ENCODE peak calls at places on chromosomes 3 and 15, in eight cellular contexts. One of them, this sample, is unnamed.

GRCh38 chr3:4351164-4351855 is 48.1 kb downstream of the SETMAR start:
- DNase-seq in coronary artery: no peak
- DNase-seq in fibroblast of mammary gland: peak
- DNase-seq in astrocyte of the spinal cord: no peak
- DNase-seq in osteocyte: no peak
- DNase-seq in adrenal gland: no peak
- DNase-seq in astrocyte of the cerebellum: no peak
- DNase-seq in CD4-positive, alpha-beta T cell: no peak
- DNase-seq in this sample: no peak

GRCh38 chr3:27659279-27660021 is 62.7 kb downstream of the EOMES start:
- DNase-seq in coronary artery: no peak
- DNase-seq in fibroblast of mammary gland: peak
- DNase-seq in astrocyte of the spinal cord: peak
- DNase-seq in adrenal gland: peak
- DNase-seq in astrocyte of the cerebellum: no peak
- DNase-seq in osteocyte: no peak
- DNase-seq in CD4-positive, alpha-beta T cell: peak
- DNase-seq in this sample: no peak

GRCh38 chr3:47854267-47854666 is 51.3 kb downstream of the DHX30 start:
- DNase-seq in osteocyte: no peak
- DNase-seq in coronary artery: no peak
- DNase-seq in fibroblast of mammary gland: no peak
- DNase-seq in adrenal gland: no peak
- DNase-seq in CD4-positive, alpha-beta T cell: no peak
- DNase-seq in astrocyte of the cerebellum: no peak
- DNase-seq in astrocyte of the spinal cord: no peak
- DNase-seq in this sample: no peak

GRCh38 chr3:113148814-113149213 is 62.5 kb upstream of the BOC start:
- DNase-seq in astrocyte of the cerebellum: no peak
- DNase-seq in coronary artery: no peak
- DNase-seq in CD4-positive, alpha-beta T cell: no peak
- DNase-seq in fibroblast of mammary gland: no peak
- DNase-seq in adrenal gland: no peak
- DNase-seq in osteocyte: no peak
- DNase-seq in astrocyte of the spinal cord: no peak
- DNase-seq in this sample: no peak

GRCh38 chr3:183122257-183122932 is 23.1 kb upstream of the MCCC1 start:
- DNase-seq in adrenal gland: no peak
- DNase-seq in astrocyte of the cerebellum: peak
- DNase-seq in osteocyte: no peak
- DNase-seq in astrocyte of the spinal cord: peak
- DNase-seq in fibroblast of mammary gland: peak
- DNase-seq in CD4-positive, alpha-beta T cell: no peak
- DNase-seq in coronary artery: no peak
- DNase-seq in this sample: no peak

GRCh38 chr3:157381606-157382005 is 55.0 kb upstream of the PTX3 start:
- DNase-seq in osteocyte: no peak
- DNase-seq in astrocyte of the cerebellum: no peak
- DNase-seq in fibroblast of mammary gland: no peak
- DNase-seq in coronary artery: no peak
- DNase-seq in CD4-positive, alpha-beta T cell: no peak
- DNase-seq in adrenal gland: no peak
- DNase-seq in astrocyte of the spinal cord: no peak
- DNase-seq in this sample: no peak

GRCh38 chr15:35330921-35331320 is 215.0 kb downstream of the DPH6 start:
- DNase-seq in coronary artery: no peak
- DNase-seq in CD4-positive, alpha-beta T cell: no peak
- DNase-seq in astrocyte of the cerebellum: no peak
- DNase-seq in astrocyte of the spinal cord: no peak
- DNase-seq in adrenal gland: no peak
- DNase-seq in osteocyte: no peak
- DNase-seq in fibroblast of mammary gland: no peak
- DNase-seq in this sample: no peak

GRCh38 chr3:183448369-183449128 is 20.1 kb upstream of the MCF2L2 start:
- DNase-seq in CD4-positive, alpha-beta T cell: no peak
- DNase-seq in astrocyte of the cerebellum: no peak
- DNase-seq in fibroblast of mammary gland: no peak
- DNase-seq in coronary artery: no peak
- DNase-seq in osteocyte: no peak
- DNase-seq in astrocyte of the spinal cord: no peak
- DNase-seq in adrenal gland: no peak
- DNase-seq in this sample: no peak

GRCh38 chr3:166481340-166481739 is 644.1 kb upstream of the BCHE start:
- DNase-seq in CD4-positive, alpha-beta T cell: no peak
- DNase-seq in fibroblast of mammary gland: no peak
- DNase-seq in adrenal gland: no peak
- DNase-seq in coronary artery: no peak
- DNase-seq in osteocyte: no peak
- DNase-seq in astrocyte of the cerebellum: no peak
- DNase-seq in astrocyte of the spinal cord: no peak
- DNase-seq in this sample: no peak

GRCh38 chr15:48442011-48442410 is 110.8 kb downstream of the DUT start:
- DNase-seq in coronary artery: no peak
- DNase-seq in adrenal gland: no peak
- DNase-seq in osteocyte: no peak
- DNase-seq in astrocyte of the spinal cord: no peak
- DNase-seq in CD4-positive, alpha-beta T cell: no peak
- DNase-seq in fibroblast of mammary gland: peak
- DNase-seq in astrocyte of the cerebellum: no peak
- DNase-seq in this sample: no peak

GRCh38 chr15:39804026-39804425 is 21.4 kb upstream of the FSIP1 start:
- DNase-seq in adrenal gland: no peak
- DNase-seq in astrocyte of the cerebellum: no peak
- DNase-seq in astrocyte of the spinal cord: no peak
- DNase-seq in fibroblast of mammary gland: peak
- DNase-seq in coronary artery: no peak
- DNase-seq in CD4-positive, alpha-beta T cell: no peak
- DNase-seq in osteocyte: no peak
- DNase-seq in this sample: no peak

GRCh38 chr15:50256188-50257041 is 9.1 kb downstream of the HDC start:
- DNase-seq in fibroblast of mammary gland: peak
- DNase-seq in coronary artery: no peak
- DNase-seq in astrocyte of the spinal cord: peak
- DNase-seq in astrocyte of the cerebellum: no peak
- DNase-seq in osteocyte: peak
- DNase-seq in adrenal gland: no peak
- DNase-seq in CD4-positive, alpha-beta T cell: no peak
- DNase-seq in this sample: no peak

GRCh38 chr3:182046365-182046764 is 334.6 kb downstream of the SOX2 start:
- DNase-seq in osteocyte: no peak
- DNase-seq in astrocyte of the spinal cord: no peak
- DNase-seq in CD4-positive, alpha-beta T cell: no peak
- DNase-seq in astrocyte of the cerebellum: no peak
- DNase-seq in coronary artery: no peak
- DNase-seq in fibroblast of mammary gland: no peak
- DNase-seq in adrenal gland: no peak
- DNase-seq in this sample: no peak

GRCh38 chr3:94928921-94929320 is 866.1 kb downstream of the NSUN3 start:
- DNase-seq in CD4-positive, alpha-beta T cell: no peak
- DNase-seq in osteocyte: no peak
- DNase-seq in astrocyte of the spinal cord: peak
- DNase-seq in astrocyte of the cerebellum: peak
- DNase-seq in fibroblast of mammary gland: peak
- DNase-seq in adrenal gland: peak
- DNase-seq in coronary artery: no peak
- DNase-seq in this sample: no peak

GRCh38 chr3:160546727-160547126 is 18.6 kb downstream of the KPNA4 start:
- DNase-seq in adrenal gland: no peak
- DNase-seq in CD4-positive, alpha-beta T cell: no peak
- DNase-seq in coronary artery: no peak
- DNase-seq in osteocyte: no peak
- DNase-seq in astrocyte of the spinal cord: no peak
- DNase-seq in fibroblast of mammary gland: no peak
- DNase-seq in astrocyte of the cerebellum: no peak
- DNase-seq in this sample: no peak

GRCh38 chr15:29018406-29018805 is 132.6 kb downstream of the APBA2 start:
- DNase-seq in CD4-positive, alpha-beta T cell: no peak
- DNase-seq in coronary artery: peak
- DNase-seq in astrocyte of the cerebellum: no peak
- DNase-seq in fibroblast of mammary gland: no peak
- DNase-seq in adrenal gland: no peak
- DNase-seq in astrocyte of the spinal cord: no peak
- DNase-seq in osteocyte: peak
- DNase-seq in this sample: no peak

GRCh38 chr3:24502690-24503089 is 8.0 kb upstream of the THRB start:
- DNase-seq in CD4-positive, alpha-beta T cell: no peak
- DNase-seq in coronary artery: no peak
- DNase-seq in adrenal gland: no peak
- DNase-seq in fibroblast of mammary gland: peak
- DNase-seq in astrocyte of the cerebellum: no peak
- DNase-seq in osteocyte: no peak
- DNase-seq in astrocyte of the spinal cord: no peak
- DNase-seq in this sample: no peak

GRCh38 chr3:8324727-8325126 is 176.9 kb upstream of the LMCD1 start:
- DNase-seq in astrocyte of the cerebellum: no peak
- DNase-seq in adrenal gland: peak
- DNase-seq in CD4-positive, alpha-beta T cell: peak
- DNase-seq in coronary artery: no peak
- DNase-seq in astrocyte of the spinal cord: peak
- DNase-seq in osteocyte: no peak
- DNase-seq in fibroblast of mammary gland: peak
- DNase-seq in this sample: no peak
- TF ChIP-seq CTCF in astrocyte of the cerebellum: peak
- TF ChIP-seq CTCF in adrenal gland: no peak
- TF ChIP-seq CTCF in CD4-positive, alpha-beta T cell: peak
- TF ChIP-seq CTCF in coronary artery: peak
- TF ChIP-seq CTCF in astrocyte of the spinal cord: peak
- TF ChIP-seq CTCF in osteocyte: peak
- TF ChIP-seq CTCF in fibroblast of mammary gland: peak
- TF ChIP-seq CTCF in this sample: peak

DNA sequence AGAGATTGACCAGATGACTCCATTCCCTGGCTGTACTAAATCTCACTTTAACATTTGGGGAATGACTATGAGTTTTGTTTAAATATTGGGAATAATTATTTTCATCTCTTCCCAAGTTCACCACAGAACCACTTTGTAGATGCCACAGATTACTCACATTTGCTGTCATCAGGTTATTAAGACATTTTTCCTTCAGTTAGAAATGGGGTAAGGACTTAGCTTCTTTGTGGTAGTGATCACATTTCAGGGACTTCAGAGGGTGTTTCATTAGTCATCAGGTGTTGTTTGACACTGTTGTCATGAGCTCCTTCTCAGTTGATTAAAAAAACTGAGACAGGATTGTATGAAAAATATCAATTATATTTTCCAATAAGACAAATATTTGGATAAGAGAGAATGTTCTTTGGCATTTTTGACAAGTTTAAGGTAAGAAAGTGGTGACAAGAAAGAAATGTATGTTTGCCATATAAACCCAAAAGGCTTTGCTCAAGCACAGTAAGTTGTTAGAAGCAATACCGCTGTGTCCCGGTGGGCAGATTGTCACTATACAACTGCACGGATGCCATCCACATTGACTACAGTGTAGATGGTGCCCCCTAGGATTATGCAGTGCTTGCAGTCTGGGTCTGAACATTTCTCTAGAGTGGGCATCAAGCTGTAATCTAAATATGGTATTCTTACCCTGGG is 22.3 kb downstream of the FBXL2 start:
- DNase-seq in astrocyte of the spinal cord: peak
- DNase-seq in fibroblast of mammary gland: peak
- DNase-seq in osteocyte: no peak
- DNase-seq in adrenal gland: no peak
- DNase-seq in astrocyte of the cerebellum: no peak
- DNase-seq in coronary artery: no peak
- DNase-seq in CD4-positive, alpha-beta T cell: no peak
- DNase-seq in this sample: no peak
- TF ChIP-seq CTCF in astrocyte of the spinal cord: no peak
- TF ChIP-seq CTCF in fibroblast of mammary gland: no peak
- TF ChIP-seq CTCF in osteocyte: peak
- TF ChIP-seq CTCF in adrenal gland: no peak
- TF ChIP-seq CTCF in astrocyte of the cerebellum: no peak
- TF ChIP-seq CTCF in coronary artery: no peak
- TF ChIP-seq CTCF in CD4-positive, alpha-beta T cell: no peak
- TF ChIP-seq CTCF in this sample: no peak

GRCh38 chr3:116863842-116864626 is 154.5 kb downstream of the TUSC7 start:
- DNase-seq in fibroblast of mammary gland: peak
- DNase-seq in astrocyte of the spinal cord: peak
- DNase-seq in osteocyte: no peak
- DNase-seq in coronary artery: no peak
- DNase-seq in CD4-positive, alpha-beta T cell: no peak
- DNase-seq in adrenal gland: peak
- DNase-seq in astrocyte of the cerebellum: peak
- DNase-seq in this sample: no peak

GRCh38 chr3:116863270-116863770 is 153.7 kb downstream of the TUSC7 start:
- DNase-seq in CD4-positive, alpha-beta T cell: no peak
- DNase-seq in astrocyte of the cerebellum: no peak
- DNase-seq in adrenal gland: no peak
- DNase-seq in osteocyte: no peak
- DNase-seq in astrocyte of the spinal cord: no peak
- DNase-seq in coronary artery: no peak
- DNase-seq in fibroblast of mammary gland: no peak
- DNase-seq in this sample: no peak

DNA sequence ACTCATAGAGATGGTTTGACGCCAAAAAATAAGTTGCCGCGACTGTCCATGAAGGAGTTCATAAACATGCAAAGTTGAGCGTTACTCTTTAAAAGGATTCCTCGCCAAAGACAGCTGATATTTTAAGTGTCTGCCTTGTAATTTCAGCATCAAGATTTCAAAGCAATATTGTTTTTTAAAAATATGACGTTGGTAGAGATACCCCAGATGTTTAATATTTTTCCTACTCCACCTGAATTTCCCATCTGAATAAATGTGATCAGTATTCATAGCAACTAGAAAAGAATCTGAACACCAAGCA is 155.0 kb downstream of the TUSC7 start:
- DNase-seq in osteocyte: no peak
- DNase-seq in adrenal gland: no peak
- DNase-seq in CD4-positive, alpha-beta T cell: no peak
- DNase-seq in astrocyte of the spinal cord: no peak
- DNase-seq in fibroblast of mammary gland: no peak
- DNase-seq in astrocyte of the cerebellum: no peak
- DNase-seq in coronary artery: no peak
- DNase-seq in this sample: no peak
- TF ChIP-seq CTCF in osteocyte: no peak
- TF ChIP-seq CTCF in adrenal gland: no peak
- TF ChIP-seq CTCF in CD4-positive, alpha-beta T cell: no peak
- TF ChIP-seq CTCF in astrocyte of the spinal cord: no peak
- TF ChIP-seq CTCF in fibroblast of mammary gland: no peak
- TF ChIP-seq CTCF in astrocyte of the cerebellum: no peak
- TF ChIP-seq CTCF in coronary artery: no peak
- TF ChIP-seq CTCF in this sample: no peak

DNA sequence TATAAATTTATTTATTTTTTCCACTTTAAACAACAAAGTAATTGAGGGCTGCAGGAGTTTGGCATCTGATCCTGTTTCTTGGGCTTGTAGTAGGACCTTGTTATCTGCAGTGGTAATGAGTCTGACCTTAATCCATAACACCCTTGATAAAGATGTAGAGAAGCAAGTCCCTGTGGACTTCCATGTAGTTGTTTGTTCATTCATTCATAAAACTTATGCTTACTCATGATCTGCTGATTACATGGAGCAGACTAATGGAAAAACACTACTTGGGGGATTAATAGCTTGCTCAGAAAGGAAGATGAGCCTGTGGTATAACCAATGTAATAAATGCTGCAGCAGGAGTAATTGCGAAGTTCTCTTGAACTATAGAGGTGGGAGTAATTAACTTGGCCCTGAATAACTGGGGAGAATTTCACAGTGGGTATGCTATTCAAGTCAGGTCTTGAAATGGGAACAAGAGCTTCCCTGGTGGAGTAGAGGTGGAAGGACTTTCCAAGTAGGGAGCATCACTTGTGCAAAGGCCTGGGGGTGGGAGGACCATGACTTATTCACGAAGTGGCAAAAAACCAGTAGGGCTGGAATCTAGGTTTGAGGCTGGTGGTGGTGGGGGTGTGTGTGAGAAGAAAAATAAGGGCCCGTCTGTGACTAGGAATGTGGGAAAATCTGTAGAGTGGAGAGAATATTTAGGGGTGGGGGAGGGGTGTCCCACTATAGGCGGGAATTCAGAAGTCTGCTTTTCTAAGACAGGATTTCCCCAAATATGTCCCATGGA is 271.7 kb upstream of the TBL1XR1 start:
- DNase-seq in astrocyte of the spinal cord: no peak
- DNase-seq in adrenal gland: no peak
- DNase-seq in fibroblast of mammary gland: peak
- DNase-seq in coronary artery: no peak
- DNase-seq in CD4-positive, alpha-beta T cell: no peak
- DNase-seq in astrocyte of the cerebellum: peak
- DNase-seq in osteocyte: no peak
- DNase-seq in this sample: no peak
- TF ChIP-seq CTCF in astrocyte of the spinal cord: no peak
- TF ChIP-seq CTCF in adrenal gland: no peak
- TF ChIP-seq CTCF in fibroblast of mammary gland: no peak
- TF ChIP-seq CTCF in coronary artery: no peak
- TF ChIP-seq CTCF in CD4-positive, alpha-beta T cell: no peak
- TF ChIP-seq CTCF in astrocyte of the cerebellum: peak
- TF ChIP-seq CTCF in osteocyte: no peak
- TF ChIP-seq CTCF in this sample: no peak

This sample was measured in type B pancreatic cell.